ENCODE peak calls at places on chromosomes 4 and X, in five cellular contexts. One of them, this sample, is unnamed.

GRCh38 chrX:149818652-149819051 is 36.9 kb downstream of the MAGEA9 start:
- DNase-seq in A549: no peak
- DNase-seq in HCT116: no peak
- DNase-seq in HepG2: no peak
- DNase-seq in GM12878: no peak
- DNase-seq in this sample: no peak

GRCh38 chrX:13463608-13464007 is 105.8 kb upstream of the EGFL6 start:
- DNase-seq in A549: peak
- DNase-seq in HCT116: no peak
- DNase-seq in HepG2: no peak
- DNase-seq in GM12878: no peak
- DNase-seq in this sample: no peak

GRCh38 chr4:139768913-139769312 is 103.3 kb downstream of the MGST2 start:
- DNase-seq in A549: peak
- DNase-seq in HCT116: no peak
- DNase-seq in HepG2: peak
- DNase-seq in GM12878: no peak
- DNase-seq in this sample: no peak

GRCh38 chrX:27380163-27380845 is 82.8 kb downstream of the PPP4R3C start:
- DNase-seq in A549: no peak
- DNase-seq in HCT116: no peak
- DNase-seq in HepG2: peak
- DNase-seq in GM12878: no peak
- DNase-seq in this sample: no peak

GRCh38 chr4:124030038-124030638 is 633.5 kb downstream of the SPRY1 start:
- DNase-seq in A549: no peak
- DNase-seq in HCT116: no peak
- DNase-seq in HepG2: no peak
- DNase-seq in GM12878: no peak
- DNase-seq in this sample: no peak

GRCh38 chr4:151074416-151074916 is 25.0 kb upstream of the RPS3A start:
- DNase-seq in A549: no peak
- DNase-seq in HCT116: no peak
- DNase-seq in HepG2: no peak
- DNase-seq in GM12878: no peak
- DNase-seq in this sample: no peak

GRCh38 chrX:18377802-18378201 is 23.3 kb upstream of the SCML2 start:
- DNase-seq in A549: peak
- DNase-seq in HCT116: peak
- DNase-seq in HepG2: peak
- DNase-seq in GM12878: no peak
- DNase-seq in this sample: peak

GRCh38 chr4:143773998-143774898 is 73.8 kb upstream of the FREM3 start:
- DNase-seq in A549: peak
- DNase-seq in HCT116: peak
- DNase-seq in HepG2: peak
- DNase-seq in GM12878: peak
- DNase-seq in this sample: peak

GRCh38 chrX:394830-395229 is 8.1 kb upstream of the PPP2R3B start:
- DNase-seq in A549: no peak
- DNase-seq in HCT116: no peak
- DNase-seq in HepG2: no peak
- DNase-seq in GM12878: no peak
- DNase-seq in this sample: no peak

GRCh38 chr4:98293089-98293887 is 32.1 kb downstream of the RAP1GDS1 start:
- DNase-seq in A549: no peak
- DNase-seq in HCT116: no peak
- DNase-seq in HepG2: no peak
- DNase-seq in GM12878: no peak
- DNase-seq in this sample: no peak

GRCh38 chrX:115625577-115626301 is 64.8 kb downstream of the PLS3 start:
- DNase-seq in A549: no peak
- DNase-seq in HCT116: no peak
- DNase-seq in HepG2: no peak
- DNase-seq in GM12878: no peak
- DNase-seq in this sample: no peak

GRCh38 chr4:13298655-13299054 is 185.5 kb downstream of the RAB28 start:
- DNase-seq in A549: no peak
- DNase-seq in HCT116: no peak
- DNase-seq in HepG2: peak
- DNase-seq in GM12878: no peak
- DNase-seq in this sample: no peak

GRCh38 chr4:147110968-147111367 is 165.3 kb upstream of the TTC29 start:
- DNase-seq in A549: no peak
- DNase-seq in HCT116: no peak
- DNase-seq in HepG2: no peak
- DNase-seq in GM12878: no peak
- DNase-seq in this sample: no peak

GRCh38 chrX:133640161-133641015 is 225.1 kb upstream of the GPC4 start:
- DNase-seq in A549: no peak
- DNase-seq in HCT116: no peak
- DNase-seq in HepG2: no peak
- DNase-seq in GM12878: no peak
- DNase-seq in this sample: no peak

GRCh38 chr4:94545296-94545695 is 93.6 kb downstream of the PDLIM5 start:
- DNase-seq in A549: peak
- DNase-seq in HCT116: no peak
- DNase-seq in HepG2: peak
- DNase-seq in GM12878: no peak
- DNase-seq in this sample: no peak

GRCh38 chr4:39961311-39961877 is 16.3 kb downstream of the PDS5A start:
- DNase-seq in A549: no peak
- DNase-seq in HCT116: no peak
- DNase-seq in HepG2: no peak
- DNase-seq in GM12878: no peak
- DNase-seq in this sample: no peak

GRCh38 chrX:114465689-114466088 is 118.2 kb upstream of the HTR2C start:
- DNase-seq in A549: no peak
- DNase-seq in HCT116: no peak
- DNase-seq in HepG2: no peak
- DNase-seq in GM12878: no peak
- DNase-seq in this sample: no peak

GRCh38 chr4:102642571-102643298 is 118.0 kb downstream of the MANBA start:
- DNase-seq in A549: no peak
- DNase-seq in HCT116: no peak
- DNase-seq in HepG2: no peak
- DNase-seq in GM12878: no peak
- DNase-seq in this sample: no peak

GRCh38 chr4:155787113-155787710 is 28.4 kb downstream of the GUCY1B1 start:
- DNase-seq in A549: peak
- DNase-seq in HCT116: peak
- DNase-seq in HepG2: peak
- DNase-seq in GM12878: peak
- DNase-seq in this sample: no peak

GRCh38 chrX:140034916-140035315 is 69.6 kb upstream of the CXorf66 start:
- DNase-seq in A549: peak
- DNase-seq in HCT116: no peak
- DNase-seq in HepG2: no peak
- DNase-seq in GM12878: no peak
- DNase-seq in this sample: peak

DNA sequence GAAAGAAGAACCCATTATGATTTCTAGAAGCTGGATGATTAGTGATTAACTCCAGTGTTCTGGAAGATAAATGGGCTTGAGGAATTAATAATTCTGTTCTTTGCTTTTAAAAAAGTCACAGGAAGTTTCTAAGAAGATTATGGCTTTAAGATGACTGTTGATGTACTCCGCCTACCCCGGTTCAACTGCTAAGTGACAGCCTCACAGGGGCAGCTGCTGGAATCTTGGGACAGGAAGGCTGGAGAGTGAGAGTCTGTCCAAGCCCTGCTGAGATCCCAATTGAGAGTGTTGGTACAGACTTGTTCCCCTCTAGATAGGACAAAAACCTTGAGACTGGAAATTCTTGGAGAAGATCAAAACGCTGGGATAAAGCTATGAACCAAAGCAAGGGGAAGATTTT is 37.3 kb downstream of the NPY1R start:
- DNase-seq in A549: no peak
- DNase-seq in HCT116: no peak
- DNase-seq in HepG2: no peak
- DNase-seq in GM12878: no peak
- DNase-seq in this sample: no peak
- TF ChIP-seq POLR2A in A549: no peak
- TF ChIP-seq POLR2A in HCT116: no peak
- TF ChIP-seq POLR2A in HepG2: no peak
- TF ChIP-seq POLR2A in GM12878: no peak
- TF ChIP-seq POLR2A in this sample: no peak

GRCh38 chr4:1512738-1513660 is 106.8 kb upstream of the NKX1-1 start:
- DNase-seq in A549: peak
- DNase-seq in HCT116: peak
- DNase-seq in HepG2: peak
- DNase-seq in GM12878: no peak
- DNase-seq in this sample: peak

GRCh38 chr4:1509366-1509765 is 103.1 kb upstream of the NKX1-1 start:
- DNase-seq in A549: no peak
- DNase-seq in HCT116: no peak
- DNase-seq in HepG2: no peak
- DNase-seq in GM12878: no peak
- DNase-seq in this sample: no peak

GRCh38 chr4:1512081-1512737 is 106.0 kb upstream of the NKX1-1 start:
- DNase-seq in A549: no peak
- DNase-seq in HCT116: no peak
- DNase-seq in HepG2: no peak
- DNase-seq in GM12878: no peak
- DNase-seq in this sample: no peak

GRCh38 chr4:1510931-1511330 is 104.7 kb upstream of the NKX1-1 start:
- DNase-seq in A549: no peak
- DNase-seq in HCT116: no peak
- DNase-seq in HepG2: no peak
- DNase-seq in GM12878: no peak
- DNase-seq in this sample: no peak

DNA sequence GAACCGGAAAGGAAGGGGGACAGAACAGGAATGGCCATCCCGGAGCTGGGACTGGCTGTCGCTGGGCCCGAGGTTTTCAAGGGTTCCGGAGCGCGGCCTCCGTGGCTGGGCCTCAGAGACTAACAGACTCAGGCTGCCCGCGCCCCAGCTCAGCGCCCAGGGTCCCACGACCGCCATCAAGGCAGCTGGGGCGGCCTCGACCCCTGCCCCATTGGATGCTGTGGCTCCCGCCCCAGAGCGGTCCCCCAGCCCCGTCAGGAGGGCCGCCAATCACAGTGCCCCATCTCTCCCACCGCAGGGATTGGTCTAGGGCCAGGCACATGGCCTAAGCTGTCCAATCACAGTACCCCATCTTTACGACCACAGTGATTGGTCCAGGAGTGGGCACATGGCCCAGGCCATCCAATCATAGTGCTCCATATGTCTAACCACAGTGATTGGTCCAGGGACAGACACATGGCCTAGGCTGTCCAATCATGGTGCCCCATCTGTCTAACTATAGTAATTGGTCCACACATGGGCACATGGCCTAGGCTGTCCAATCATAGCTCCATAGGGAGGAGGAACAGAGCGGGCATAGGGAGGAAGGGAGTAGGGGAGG is 105.3 kb upstream of the NKX1-1 start:
- DNase-seq in A549: peak
- DNase-seq in HCT116: peak
- DNase-seq in HepG2: peak
- DNase-seq in GM12878: no peak
- DNase-seq in this sample: peak
- TF ChIP-seq REST in A549: no peak
- TF ChIP-seq REST in HCT116: no peak
- TF ChIP-seq REST in HepG2: no peak
- TF ChIP-seq REST in GM12878: no peak
- TF ChIP-seq REST in this sample: no peak

DNA sequence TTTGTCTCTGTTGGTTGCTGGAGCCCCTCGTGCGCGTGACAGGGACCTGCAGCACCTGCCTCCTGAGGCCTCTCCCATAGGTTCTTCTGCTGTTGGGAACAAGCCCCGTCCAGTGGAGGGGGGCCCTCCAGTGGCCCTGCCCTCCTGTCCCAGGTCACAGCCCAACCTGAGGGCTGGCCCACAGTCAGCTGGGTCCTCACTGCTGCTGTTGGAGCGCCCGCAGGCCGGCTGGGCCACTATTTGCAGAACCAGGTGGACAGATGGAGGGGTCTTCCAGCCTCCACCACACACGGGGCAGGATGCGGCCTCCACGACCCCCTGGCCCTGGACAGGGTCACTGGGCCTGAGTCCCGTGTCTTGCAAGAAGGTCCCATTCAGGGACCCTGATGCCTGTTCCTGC is 51.4 kb upstream of the PSAPL1 start:
- DNase-seq in A549: no peak
- DNase-seq in HCT116: no peak
- DNase-seq in HepG2: no peak
- DNase-seq in GM12878: no peak
- DNase-seq in this sample: no peak
- TF ChIP-seq POLR2A in A549: no peak
- TF ChIP-seq POLR2A in HCT116: no peak
- TF ChIP-seq POLR2A in HepG2: no peak
- TF ChIP-seq POLR2A in GM12878: no peak
- TF ChIP-seq POLR2A in this sample: no peak

GRCh38 chr4:158161561-158162354 is 11.1 kb downstream of the GASK1B start:
- DNase-seq in A549: peak
- DNase-seq in HCT116: peak
- DNase-seq in HepG2: no peak
- DNase-seq in GM12878: no peak
- DNase-seq in this sample: no peak
- TF ChIP-seq REST in A549: no peak
- TF ChIP-seq REST in HCT116: no peak
- TF ChIP-seq REST in HepG2: no peak
- TF ChIP-seq REST in GM12878: no peak
- TF ChIP-seq REST in this sample: no peak

GRCh38 chrX:155334486-155335316 is at the start of gene CLIC2:
- DNase-seq in A549: peak
- DNase-seq in HCT116: no peak
- DNase-seq in HepG2: no peak
- DNase-seq in GM12878: no peak
- DNase-seq in this sample: peak
- TF ChIP-seq POLR2A in A549: no peak
- TF ChIP-seq POLR2A in HCT116: no peak
- TF ChIP-seq POLR2A in HepG2: no peak
- TF ChIP-seq POLR2A in GM12878: no peak
- TF ChIP-seq POLR2A in this sample: peak

DNA sequence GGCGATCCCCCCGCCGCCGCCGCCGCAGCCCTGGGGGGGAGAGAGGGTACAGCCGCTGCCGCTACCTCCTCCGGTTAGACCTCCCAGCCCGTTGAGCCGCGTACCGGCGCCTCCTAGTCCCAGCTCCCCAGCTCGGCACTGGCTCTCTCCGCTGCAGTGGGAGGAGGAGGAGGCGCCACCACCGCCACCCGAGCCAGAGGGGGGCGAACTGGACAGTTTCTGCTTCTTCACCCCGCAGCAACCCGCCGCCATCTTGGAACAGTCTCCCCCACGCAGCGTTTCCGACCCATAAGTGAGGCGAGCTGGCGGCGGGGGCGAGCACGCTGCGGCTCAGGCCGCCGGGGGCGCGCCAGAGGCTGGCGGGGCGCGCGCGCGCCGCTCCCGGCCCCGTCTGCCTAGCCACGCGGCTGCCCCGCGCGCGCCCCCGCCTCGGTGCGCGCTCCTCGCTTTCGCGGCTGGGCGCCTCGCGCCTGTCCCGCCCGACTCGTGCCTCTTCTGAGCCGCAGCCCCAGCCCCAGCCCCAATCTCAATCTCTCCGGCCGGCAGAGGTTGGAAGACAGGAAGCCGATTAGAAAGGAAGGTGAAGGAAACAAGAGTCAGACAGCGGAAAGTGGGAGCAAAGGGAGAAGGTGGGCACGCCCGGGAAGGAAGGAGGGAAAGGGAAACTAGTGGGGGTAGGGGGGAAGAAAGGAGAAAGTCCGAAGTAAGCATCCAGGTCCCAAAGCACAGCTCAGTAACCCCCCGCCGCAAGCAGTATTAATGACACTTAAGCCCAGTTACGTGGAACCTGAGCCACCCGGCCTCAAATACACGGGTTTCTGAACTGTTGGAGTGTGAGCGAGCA is at the start of gene AMMECR1:
- DNase-seq in A549: peak
- DNase-seq in HCT116: peak
- DNase-seq in HepG2: peak
- DNase-seq in GM12878: no peak
- DNase-seq in this sample: peak
- TF ChIP-seq REST in A549: no peak
- TF ChIP-seq REST in HCT116: no peak
- TF ChIP-seq REST in HepG2: no peak
- TF ChIP-seq REST in GM12878: no peak
- TF ChIP-seq REST in this sample: no peak